ENCODE peak calls at places on chromosomes 12 and 14, in eight cellular contexts. W is IMR-90, Q is neural progenitor cell, K is uterus, L is left ventricle myocardium inferior, G is Karpas-422, S is heart left ventricle, N is sigmoid colon. E is an unnamed sample.

GRCh38 chr12:131911251-131911650 is 16.8 kb downstream of the ULK1 start:
- DNase-seq in L (no peak), W (no peak), N (peak), K (no peak), S (peak), Q (no peak), G (no peak), E (no peak)

GRCh38 chr12:2374092-2374740 is 321.4 kb downstream of the CACNA1C start:
- DNase-seq in N (peak), K (no peak), G (no peak), Q (no peak), L (no peak), W (peak), S (no peak), E (no peak)

GRCh38 chr12:1917172-1918070 is 1.0 kb downstream of the CACNA2D4 start:
- DNase-seq in L (no peak), N (peak), W (no peak), G (peak), K (peak), S (peak), Q (no peak), E (no peak)

GRCh38 chr14:71720978-71721624 is 211.1 kb upstream of the RGS6 start:
- DNase-seq in S (peak), Q (peak), N (no peak), L (no peak), G (peak), W (peak), K (no peak), E (no peak)

GRCh38 chr12:42729532-42729895 is 140.0 kb upstream of the PRICKLE1 start:
- DNase-seq in S (no peak), N (no peak), Q (no peak), W (no peak), K (no peak), L (no peak), G (no peak), E (no peak)

GRCh38 chr14:81275995-81276698 is 55.4 kb upstream of the GTF2A1 start:
- DNase-seq in L (no peak), G (no peak), S (no peak), W (no peak), K (no peak), N (no peak), Q (no peak), E (no peak)

GRCh38 chr12:38484821-38485220 is 168.2 kb downstream of the ALG10B start:
- DNase-seq in Q (no peak), N (no peak), L (no peak), K (no peak), W (no peak), S (no peak), G (no peak), E (no peak)

GRCh38 chr12:69936214-69936731 is 111.2 kb downstream of the MYRFL start:
- DNase-seq in W (no peak), Q (no peak), S (no peak), K (no peak), N (no peak), G (no peak), L (no peak), E (no peak)

GRCh38 chr12:55762646-55763045 is 19.7 kb downstream of the GDF11 start:
- DNase-seq in G (no peak), S (no peak), N (no peak), L (no peak), W (no peak), Q (no peak), K (no peak), E (no peak)

GRCh38 chr14:81070511-81070910 is 115.1 kb downstream of the TSHR start:
- DNase-seq in K (no peak), G (peak), Q (no peak), L (no peak), S (no peak), N (no peak), W (no peak), E (no peak)

DNA sequence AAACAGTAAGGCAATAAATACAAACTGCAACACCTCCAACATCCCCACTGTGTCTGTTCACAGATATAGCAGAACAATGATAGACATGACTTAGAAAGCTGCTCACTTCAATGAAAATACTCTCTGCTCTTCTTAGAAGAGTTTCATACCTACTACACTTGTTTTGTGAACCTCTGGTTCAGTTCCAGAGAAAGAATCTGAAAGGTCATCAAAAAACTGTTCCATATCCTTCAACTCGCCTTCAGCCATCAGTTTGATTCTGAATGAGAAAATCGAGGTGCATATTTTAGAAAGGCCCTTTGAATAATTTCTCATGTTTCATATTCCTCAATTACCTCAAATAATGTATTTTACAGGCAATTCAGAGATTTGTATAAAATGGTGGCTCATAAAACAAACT is 5.5 kb downstream of the ANAPC5 start:
- DNase-seq in W (no peak), N (no peak), Q (no peak), G (no peak), K (no peak), L (no peak), S (no peak), E (no peak)
- H3K27ac ChIP-seq in W (no peak), N (no peak), Q (no peak), G (no peak), K (no peak), L (no peak), S (no peak), E (no peak)

DNA sequence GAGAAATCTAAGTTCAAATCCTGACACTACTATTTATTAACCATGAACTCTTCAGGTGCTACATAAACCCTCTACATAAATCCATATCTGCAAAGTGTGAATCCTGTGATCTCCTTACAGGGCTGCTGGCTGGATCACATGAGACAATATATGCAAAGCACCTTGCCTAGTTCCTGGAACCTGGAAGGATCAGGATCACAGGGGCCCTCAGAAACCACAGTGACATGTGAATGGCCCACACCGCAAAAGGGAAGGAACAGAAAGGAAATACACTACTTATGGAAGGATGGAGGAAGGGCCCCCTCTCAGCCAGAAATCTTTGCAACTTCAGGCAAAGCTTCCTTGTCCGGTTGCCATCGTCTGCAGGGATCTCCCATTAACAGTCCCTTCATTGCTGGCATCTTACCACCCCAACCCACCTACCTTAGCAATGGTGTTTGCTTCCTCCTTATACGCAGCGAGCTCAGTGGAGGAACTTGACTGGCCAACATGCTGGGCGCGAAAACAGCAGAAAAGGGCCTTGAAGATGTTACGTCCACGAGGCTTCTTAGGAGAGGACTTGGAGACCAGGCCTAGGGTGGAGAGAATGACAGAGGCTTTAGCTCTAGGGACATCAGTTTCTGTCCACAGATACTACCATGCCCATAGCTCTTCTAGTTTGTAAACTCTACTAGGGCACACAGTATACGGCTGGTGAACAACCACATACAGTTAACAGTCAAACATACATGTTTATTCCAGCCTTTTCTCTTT is 10.7 kb upstream of the AVIL start:
- DNase-seq in Q (no peak), N (no peak), K (no peak), G (no peak), S (no peak), W (no peak), L (no peak), E (no peak)
- H3K27ac ChIP-seq in Q (no peak), N (peak), K (no peak), G (no peak), S (no peak), W (no peak), L (peak), E (peak)

GRCh38 chr12:50599366-50600095 is 94.7 kb downstream of the DIP2B start:
- DNase-seq in W (no peak), G (no peak), N (no peak), Q (no peak), S (no peak), L (no peak), K (no peak), E (no peak)
- H3K27ac ChIP-seq in W (no peak), G (peak), N (no peak), Q (no peak), S (peak), L (peak), K (peak), E (no peak)

GRCh38 chr12:64187794-64188193 is 34.3 kb downstream of the KICS2 start:
- DNase-seq in G (no peak), S (no peak), W (no peak), K (no peak), N (no peak), L (no peak), Q (no peak), E (no peak)

GRCh38 chr12:64184216-64184615 is 37.9 kb downstream of the KICS2 start:
- DNase-seq in G (no peak), N (no peak), S (no peak), L (no peak), W (no peak), Q (no peak), K (no peak), E (no peak)

GRCh38 chr12:64187370-64187769 is 34.7 kb downstream of the KICS2 start:
- DNase-seq in S (no peak), K (no peak), Q (no peak), L (no peak), G (no peak), W (peak), N (no peak), E (no peak)

GRCh38 chr12:64189530-64189929 is 32.6 kb downstream of the KICS2 start:
- DNase-seq in N (no peak), G (no peak), K (no peak), Q (no peak), L (no peak), S (no peak), W (no peak), E (no peak)

GRCh38 chr12:64186789-64187188 is 35.3 kb downstream of the KICS2 start:
- DNase-seq in G (no peak), L (no peak), S (no peak), K (no peak), Q (no peak), W (peak), N (no peak), E (no peak)
- H3K27ac ChIP-seq in G (no peak), L (no peak), S (no peak), K (no peak), Q (no peak), W (peak), N (no peak), E (no peak)

DNA sequence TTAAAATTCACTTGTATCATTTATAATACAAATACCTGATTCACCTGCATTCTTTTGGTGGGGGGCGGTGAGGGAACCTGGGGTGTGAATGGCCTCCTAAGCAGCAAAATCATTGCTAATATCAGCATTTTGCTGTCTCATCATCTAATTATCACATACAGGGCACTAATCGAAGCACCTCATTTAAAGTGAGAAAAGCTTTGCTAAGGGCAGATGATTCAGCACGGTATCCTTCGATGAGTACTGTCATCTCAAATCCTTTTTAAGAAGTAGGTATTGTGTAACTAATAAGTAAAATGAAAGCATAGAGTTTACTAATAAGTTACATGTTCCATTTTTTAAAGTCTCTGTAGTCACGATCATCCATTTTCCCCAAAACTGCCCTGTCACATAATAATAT is 278.1 kb upstream of the SOX5 start:
- DNase-seq in S (no peak), N (no peak), W (peak), K (no peak), L (no peak), Q (no peak), G (no peak), E (no peak)
- H3K27ac ChIP-seq in S (no peak), N (no peak), W (no peak), K (no peak), L (no peak), Q (no peak), G (no peak), E (no peak)

GRCh38 chr12:124754491-124754890 is 109.2 kb downstream of the SCARB1 start:
- DNase-seq in Q (no peak), K (no peak), G (no peak), L (no peak), S (no peak), W (no peak), N (no peak), E (no peak)
- H3K27ac ChIP-seq in Q (no peak), K (peak), G (peak), L (peak), S (peak), W (peak), N (peak), E (peak)

GRCh38 chr12:114759635-114760034 is 75.7 kb upstream of the TBX3 start:
- DNase-seq in Q (no peak), S (no peak), N (no peak), L (no peak), W (no peak), G (no peak), K (no peak), E (no peak)
- H3K27ac ChIP-seq in Q (no peak), S (no peak), N (no peak), L (no peak), W (no peak), G (no peak), K (no peak), E (no peak)